ENCODE peak calls at places on chromosomes 13 and 19, in nine cellular contexts. One of them, this sample, is unnamed.

GRCh38 chr13:90154311-90154960 is 1193.1 kb upstream of the MIR17HG start:
- DNase-seq in stimulated activated CD4-positive, alpha-beta T cell treated with anti-CD3 and anti-CD28 coated beads, Interleukin-15, amount 100 ng/mL, for 24 hours: no peak
- DNase-seq in NK-92 treated with Interleukin-12 subunit alpha and Interleukin-12 subunit beta, amount 100 ng/mL, for 24 hours: no peak
- DNase-seq in EL: peak; percentile 11
- DNase-seq in HTR-8/SVneo: no peak
- DNase-seq in fibroblast of the aortic adventitia: no peak
- DNase-seq in NCI-H1105: no peak
- DNase-seq in islet precursor cell: no peak
- DNase-seq in pancreas: no peak
- DNase-seq in this sample: no peak

GRCh38 chr19:48338253-48338755 is 13.0 kb downstream of the EMP3 start:
- DNase-seq in stimulated activated CD4-positive, alpha-beta T cell treated with anti-CD3 and anti-CD28 coated beads, Interleukin-15, amount 100 ng/mL, for 24 hours: no peak
- DNase-seq in NK-92 treated with Interleukin-12 subunit alpha and Interleukin-12 subunit beta, amount 100 ng/mL, for 24 hours: no peak
- DNase-seq in EL: no peak
- DNase-seq in HTR-8/SVneo: no peak
- DNase-seq in fibroblast of the aortic adventitia: no peak
- DNase-seq in NCI-H1105: no peak
- DNase-seq in islet precursor cell: no peak
- DNase-seq in pancreas: peak; percentile 54
- DNase-seq in this sample: no peak

GRCh38 chr13:47556703-47557102 is 444.4 kb downstream of the SUCLA2 start:
- DNase-seq in stimulated activated CD4-positive, alpha-beta T cell treated with anti-CD3 and anti-CD28 coated beads, Interleukin-15, amount 100 ng/mL, for 24 hours: no peak
- DNase-seq in NK-92 treated with Interleukin-12 subunit alpha and Interleukin-12 subunit beta, amount 100 ng/mL, for 24 hours: no peak
- DNase-seq in EL: no peak
- DNase-seq in HTR-8/SVneo: no peak
- DNase-seq in fibroblast of the aortic adventitia: no peak
- DNase-seq in NCI-H1105: no peak
- DNase-seq in islet precursor cell: no peak
- DNase-seq in pancreas: no peak
- DNase-seq in this sample: no peak

GRCh38 chr13:113001251-113002140 is 32.5 kb downstream of the MCF2L start:
- DNase-seq in stimulated activated CD4-positive, alpha-beta T cell treated with anti-CD3 and anti-CD28 coated beads, Interleukin-15, amount 100 ng/mL, for 24 hours: no peak
- DNase-seq in NK-92 treated with Interleukin-12 subunit alpha and Interleukin-12 subunit beta, amount 100 ng/mL, for 24 hours: no peak
- DNase-seq in EL: peak; percentile 55
- DNase-seq in HTR-8/SVneo: peak; percentile 37
- DNase-seq in fibroblast of the aortic adventitia: no peak
- DNase-seq in NCI-H1105: peak; percentile 98
- DNase-seq in islet precursor cell: peak; percentile 88
- DNase-seq in pancreas: peak; percentile 92
- DNase-seq in this sample: peak; percentile 64

GRCh38 chr19:33284146-33284643 is 18.1 kb downstream of the CEBPA start:
- DNase-seq in stimulated activated CD4-positive, alpha-beta T cell treated with anti-CD3 and anti-CD28 coated beads, Interleukin-15, amount 100 ng/mL, for 24 hours: no peak
- DNase-seq in NK-92 treated with Interleukin-12 subunit alpha and Interleukin-12 subunit beta, amount 100 ng/mL, for 24 hours: no peak
- DNase-seq in EL: no peak
- DNase-seq in HTR-8/SVneo: no peak
- DNase-seq in fibroblast of the aortic adventitia: no peak
- DNase-seq in NCI-H1105: no peak
- DNase-seq in islet precursor cell: no peak
- DNase-seq in pancreas: peak; percentile 18
- DNase-seq in this sample: no peak

GRCh38 chr19:41548954-41549688 is 26.8 kb upstream of the CEACAM21 start:
- DNase-seq in stimulated activated CD4-positive, alpha-beta T cell treated with anti-CD3 and anti-CD28 coated beads, Interleukin-15, amount 100 ng/mL, for 24 hours: peak; percentile 81
- DNase-seq in NK-92 treated with Interleukin-12 subunit alpha and Interleukin-12 subunit beta, amount 100 ng/mL, for 24 hours: peak; percentile 32
- DNase-seq in EL: no peak
- DNase-seq in HTR-8/SVneo: no peak
- DNase-seq in fibroblast of the aortic adventitia: no peak
- DNase-seq in NCI-H1105: no peak
- DNase-seq in islet precursor cell: peak; percentile 63
- DNase-seq in pancreas: no peak
- DNase-seq in this sample: no peak

GRCh38 chr19:16899566-16900075 is 10.8 kb downstream of the F2RL3 start:
- DNase-seq in stimulated activated CD4-positive, alpha-beta T cell treated with anti-CD3 and anti-CD28 coated beads, Interleukin-15, amount 100 ng/mL, for 24 hours: peak; percentile 53
- DNase-seq in NK-92 treated with Interleukin-12 subunit alpha and Interleukin-12 subunit beta, amount 100 ng/mL, for 24 hours: no peak
- DNase-seq in EL: peak; percentile 27
- DNase-seq in HTR-8/SVneo: peak; percentile 61
- DNase-seq in fibroblast of the aortic adventitia: peak; percentile 31
- DNase-seq in NCI-H1105: no peak
- DNase-seq in islet precursor cell: peak; percentile 84
- DNase-seq in pancreas: no peak
- DNase-seq in this sample: no peak

GRCh38 chr13:107788464-107789165 is 426.7 kb downstream of the LIG4 start:
- DNase-seq in stimulated activated CD4-positive, alpha-beta T cell treated with anti-CD3 and anti-CD28 coated beads, Interleukin-15, amount 100 ng/mL, for 24 hours: no peak
- DNase-seq in NK-92 treated with Interleukin-12 subunit alpha and Interleukin-12 subunit beta, amount 100 ng/mL, for 24 hours: no peak
- DNase-seq in EL: no peak
- DNase-seq in HTR-8/SVneo: no peak
- DNase-seq in fibroblast of the aortic adventitia: no peak
- DNase-seq in NCI-H1105: no peak
- DNase-seq in islet precursor cell: no peak
- DNase-seq in pancreas: no peak
- DNase-seq in this sample: no peak

GRCh38 chr19:27844261-27844660 is 1368.7 kb downstream of the UQCRFS1 start:
- DNase-seq in stimulated activated CD4-positive, alpha-beta T cell treated with anti-CD3 and anti-CD28 coated beads, Interleukin-15, amount 100 ng/mL, for 24 hours: no peak
- DNase-seq in NK-92 treated with Interleukin-12 subunit alpha and Interleukin-12 subunit beta, amount 100 ng/mL, for 24 hours: no peak
- DNase-seq in EL: no peak
- DNase-seq in HTR-8/SVneo: no peak
- DNase-seq in fibroblast of the aortic adventitia: no peak
- DNase-seq in NCI-H1105: no peak
- DNase-seq in islet precursor cell: no peak
- DNase-seq in pancreas: no peak
- DNase-seq in this sample: no peak

GRCh38 chr19:19554074-19555023 is 16.3 kb downstream of the CILP2 start:
- DNase-seq in stimulated activated CD4-positive, alpha-beta T cell treated with anti-CD3 and anti-CD28 coated beads, Interleukin-15, amount 100 ng/mL, for 24 hours: peak; percentile 76
- DNase-seq in NK-92 treated with Interleukin-12 subunit alpha and Interleukin-12 subunit beta, amount 100 ng/mL, for 24 hours: peak; percentile 23
- DNase-seq in EL: peak; percentile 54
- DNase-seq in HTR-8/SVneo: no peak
- DNase-seq in fibroblast of the aortic adventitia: peak; percentile 35
- DNase-seq in NCI-H1105: no peak
- DNase-seq in islet precursor cell: peak; percentile 80
- DNase-seq in pancreas: no peak
- DNase-seq in this sample: no peak

GRCh38 chr19:35127871-35128270 is 7.0 kb downstream of the LGI4 start:
- DNase-seq in stimulated activated CD4-positive, alpha-beta T cell treated with anti-CD3 and anti-CD28 coated beads, Interleukin-15, amount 100 ng/mL, for 24 hours: no peak
- DNase-seq in NK-92 treated with Interleukin-12 subunit alpha and Interleukin-12 subunit beta, amount 100 ng/mL, for 24 hours: no peak
- DNase-seq in EL: no peak
- DNase-seq in HTR-8/SVneo: no peak
- DNase-seq in fibroblast of the aortic adventitia: no peak
- DNase-seq in NCI-H1105: no peak
- DNase-seq in islet precursor cell: no peak
- DNase-seq in pancreas: no peak
- DNase-seq in this sample: no peak

GRCh38 chr19:17129377-17129776 is 53.8 kb downstream of the MYO9B start:
- DNase-seq in stimulated activated CD4-positive, alpha-beta T cell treated with anti-CD3 and anti-CD28 coated beads, Interleukin-15, amount 100 ng/mL, for 24 hours: no peak
- DNase-seq in NK-92 treated with Interleukin-12 subunit alpha and Interleukin-12 subunit beta, amount 100 ng/mL, for 24 hours: no peak
- DNase-seq in EL: no peak
- DNase-seq in HTR-8/SVneo: no peak
- DNase-seq in fibroblast of the aortic adventitia: no peak
- DNase-seq in NCI-H1105: no peak
- DNase-seq in islet precursor cell: no peak
- DNase-seq in pancreas: no peak
- DNase-seq in this sample: no peak

GRCh38 chr13:110546933-110547332 is 14.6 kb downstream of the RAB20 start:
- DNase-seq in stimulated activated CD4-positive, alpha-beta T cell treated with anti-CD3 and anti-CD28 coated beads, Interleukin-15, amount 100 ng/mL, for 24 hours: no peak
- DNase-seq in NK-92 treated with Interleukin-12 subunit alpha and Interleukin-12 subunit beta, amount 100 ng/mL, for 24 hours: no peak
- DNase-seq in EL: peak; percentile 82
- DNase-seq in HTR-8/SVneo: peak; percentile 84
- DNase-seq in fibroblast of the aortic adventitia: peak; percentile 90
- DNase-seq in NCI-H1105: no peak
- DNase-seq in islet precursor cell: peak; percentile 92
- DNase-seq in pancreas: peak; percentile 89
- DNase-seq in this sample: peak; percentile 91

GRCh38 chr13:112968380-112968909 is 569 bp upstream of the MCF2L start:
- DNase-seq in stimulated activated CD4-positive, alpha-beta T cell treated with anti-CD3 and anti-CD28 coated beads, Interleukin-15, amount 100 ng/mL, for 24 hours: peak; percentile 49
- DNase-seq in NK-92 treated with Interleukin-12 subunit alpha and Interleukin-12 subunit beta, amount 100 ng/mL, for 24 hours: no peak
- DNase-seq in EL: no peak
- DNase-seq in HTR-8/SVneo: no peak
- DNase-seq in fibroblast of the aortic adventitia: no peak
- DNase-seq in NCI-H1105: peak; percentile 91
- DNase-seq in islet precursor cell: no peak
- DNase-seq in pancreas: peak; percentile 93
- DNase-seq in this sample: no peak

GRCh38 chr13:106418556-106418955 is 116.9 kb downstream of the EFNB2 start:
- DNase-seq in stimulated activated CD4-positive, alpha-beta T cell treated with anti-CD3 and anti-CD28 coated beads, Interleukin-15, amount 100 ng/mL, for 24 hours: no peak
- DNase-seq in NK-92 treated with Interleukin-12 subunit alpha and Interleukin-12 subunit beta, amount 100 ng/mL, for 24 hours: no peak
- DNase-seq in EL: peak; percentile 77
- DNase-seq in HTR-8/SVneo: no peak
- DNase-seq in fibroblast of the aortic adventitia: peak; percentile 68
- DNase-seq in NCI-H1105: no peak
- DNase-seq in islet precursor cell: no peak
- DNase-seq in pancreas: no peak
- DNase-seq in this sample: no peak

GRCh38 chr19:15114153-15114540 is 6.9 kb downstream of the SYDE1 start:
- DNase-seq in stimulated activated CD4-positive, alpha-beta T cell treated with anti-CD3 and anti-CD28 coated beads, Interleukin-15, amount 100 ng/mL, for 24 hours: no peak
- DNase-seq in NK-92 treated with Interleukin-12 subunit alpha and Interleukin-12 subunit beta, amount 100 ng/mL, for 24 hours: no peak
- DNase-seq in EL: peak; percentile 67
- DNase-seq in HTR-8/SVneo: no peak
- DNase-seq in fibroblast of the aortic adventitia: peak; percentile 67
- DNase-seq in NCI-H1105: no peak
- DNase-seq in islet precursor cell: no peak
- DNase-seq in pancreas: no peak
- DNase-seq in this sample: no peak

GRCh38 chr19:49473868-49474544 is at the start of gene FLT3LG:
- DNase-seq in stimulated activated CD4-positive, alpha-beta T cell treated with anti-CD3 and anti-CD28 coated beads, Interleukin-15, amount 100 ng/mL, for 24 hours: peak; percentile 90
- DNase-seq in NK-92 treated with Interleukin-12 subunit alpha and Interleukin-12 subunit beta, amount 100 ng/mL, for 24 hours: peak; percentile 82
- DNase-seq in EL: peak; percentile 85
- DNase-seq in HTR-8/SVneo: peak; percentile 92
- DNase-seq in fibroblast of the aortic adventitia: peak; percentile 77
- DNase-seq in NCI-H1105: peak; percentile 34
- DNase-seq in islet precursor cell: no peak
- DNase-seq in pancreas: peak; percentile 78
- DNase-seq in this sample: peak; percentile 86

GRCh38 chr13:93080587-93080986 is 146.0 kb upstream of the GPC6 start:
- DNase-seq in stimulated activated CD4-positive, alpha-beta T cell treated with anti-CD3 and anti-CD28 coated beads, Interleukin-15, amount 100 ng/mL, for 24 hours: no peak
- DNase-seq in NK-92 treated with Interleukin-12 subunit alpha and Interleukin-12 subunit beta, amount 100 ng/mL, for 24 hours: no peak
- DNase-seq in EL: peak; percentile 8
- DNase-seq in HTR-8/SVneo: no peak
- DNase-seq in fibroblast of the aortic adventitia: peak; percentile 67
- DNase-seq in NCI-H1105: peak; percentile 72
- DNase-seq in islet precursor cell: no peak
- DNase-seq in pancreas: no peak
- DNase-seq in this sample: no peak

GRCh38 chr19:56476671-56477428 is at the start of gene ZNF667:
- DNase-seq in stimulated activated CD4-positive, alpha-beta T cell treated with anti-CD3 and anti-CD28 coated beads, Interleukin-15, amount 100 ng/mL, for 24 hours: peak; percentile 30
- DNase-seq in NK-92 treated with Interleukin-12 subunit alpha and Interleukin-12 subunit beta, amount 100 ng/mL, for 24 hours: no peak
- DNase-seq in EL: peak; percentile 44
- DNase-seq in HTR-8/SVneo: peak; percentile 14
- DNase-seq in fibroblast of the aortic adventitia: peak; percentile 21
- DNase-seq in NCI-H1105: no peak
- DNase-seq in islet precursor cell: peak; percentile 57
- DNase-seq in pancreas: no peak
- DNase-seq in this sample: no peak

GRCh38 chr13:89982406-89983085 is 1364.9 kb upstream of the MIR17HG start:
- DNase-seq in stimulated activated CD4-positive, alpha-beta T cell treated with anti-CD3 and anti-CD28 coated beads, Interleukin-15, amount 100 ng/mL, for 24 hours: no peak
- DNase-seq in NK-92 treated with Interleukin-12 subunit alpha and Interleukin-12 subunit beta, amount 100 ng/mL, for 24 hours: no peak
- DNase-seq in EL: peak; percentile 8
- DNase-seq in HTR-8/SVneo: no peak
- DNase-seq in fibroblast of the aortic adventitia: peak; percentile 25
- DNase-seq in NCI-H1105: no peak
- DNase-seq in islet precursor cell: no peak
- DNase-seq in pancreas: no peak
- DNase-seq in this sample: no peak